ENCODE peak calls at places on chromosomes 3 and 15, in eight cellular contexts. One of them, this sample, is unnamed.

GRCh38 chr15:37789392-37789776 is 145.1 kb upstream of the TMCO5A start:
- DNase-seq in testis: no peak
- DNase-seq in astrocyte of the spinal cord: peak
- DNase-seq in RWPE2: no peak
- DNase-seq in tibial nerve: no peak
- DNase-seq in GM06990: no peak
- DNase-seq in brain microvascular endothelial cell: no peak
- DNase-seq in WTC11: no peak
- DNase-seq in this sample: no peak

GRCh38 chr3:111325160-111325707 is 216.8 kb upstream of the CD96 start:
- DNase-seq in testis: no peak
- DNase-seq in astrocyte of the spinal cord: no peak
- DNase-seq in RWPE2: no peak
- DNase-seq in tibial nerve: no peak
- DNase-seq in GM06990: no peak
- DNase-seq in brain microvascular endothelial cell: no peak
- DNase-seq in WTC11: no peak
- DNase-seq in this sample: no peak

GRCh38 chr3:179453967-179454366 is 2.7 kb upstream of the GNB4 start:
- DNase-seq in testis: no peak
- DNase-seq in astrocyte of the spinal cord: no peak
- DNase-seq in RWPE2: no peak
- DNase-seq in tibial nerve: no peak
- DNase-seq in GM06990: no peak
- DNase-seq in brain microvascular endothelial cell: no peak
- DNase-seq in WTC11: no peak
- DNase-seq in this sample: no peak

GRCh38 chr15:86082619-86083377 is 3.1 kb downstream of the AGBL1 start:
- DNase-seq in testis: no peak
- DNase-seq in astrocyte of the spinal cord: no peak
- DNase-seq in RWPE2: no peak
- DNase-seq in tibial nerve: no peak
- DNase-seq in GM06990: no peak
- DNase-seq in brain microvascular endothelial cell: no peak
- DNase-seq in WTC11: no peak
- DNase-seq in this sample: no peak

GRCh38 chr3:124097362-124098120 is 105.6 kb upstream of the ROPN1 start:
- DNase-seq in testis: no peak
- DNase-seq in astrocyte of the spinal cord: no peak
- DNase-seq in RWPE2: no peak
- DNase-seq in tibial nerve: no peak
- DNase-seq in GM06990: no peak
- DNase-seq in brain microvascular endothelial cell: no peak
- DNase-seq in WTC11: no peak
- DNase-seq in this sample: no peak

GRCh38 chr3:120908803-120909601 is 997 bp downstream of the STXBP5L start:
- DNase-seq in testis: peak
- DNase-seq in astrocyte of the spinal cord: no peak
- DNase-seq in RWPE2: no peak
- DNase-seq in tibial nerve: no peak
- DNase-seq in GM06990: no peak
- DNase-seq in brain microvascular endothelial cell: no peak
- DNase-seq in WTC11: peak
- DNase-seq in this sample: peak

GRCh38 chr15:96347181-96348111 is 16.9 kb downstream of the NR2F2 start:
- DNase-seq in testis: no peak
- DNase-seq in astrocyte of the spinal cord: peak
- DNase-seq in RWPE2: no peak
- DNase-seq in tibial nerve: peak
- DNase-seq in GM06990: no peak
- DNase-seq in brain microvascular endothelial cell: peak
- DNase-seq in WTC11: peak
- DNase-seq in this sample: no peak

GRCh38 chr15:68389936-68390790 is 41.8 kb downstream of the ITGA11 start:
- DNase-seq in testis: no peak
- DNase-seq in astrocyte of the spinal cord: peak
- DNase-seq in RWPE2: peak
- DNase-seq in tibial nerve: no peak
- DNase-seq in GM06990: peak
- DNase-seq in brain microvascular endothelial cell: peak
- DNase-seq in WTC11: peak
- DNase-seq in this sample: peak

GRCh38 chr15:80839764-80840130 is 60.6 kb downstream of the CEMIP start:
- DNase-seq in testis: no peak
- DNase-seq in astrocyte of the spinal cord: no peak
- DNase-seq in RWPE2: no peak
- DNase-seq in tibial nerve: no peak
- DNase-seq in GM06990: no peak
- DNase-seq in brain microvascular endothelial cell: no peak
- DNase-seq in WTC11: no peak
- DNase-seq in this sample: no peak

GRCh38 chr3:183825380-183826161 is at the start of gene MAP6D1:
- DNase-seq in testis: peak
- DNase-seq in astrocyte of the spinal cord: peak
- DNase-seq in RWPE2: no peak
- DNase-seq in tibial nerve: no peak
- DNase-seq in GM06990: peak
- DNase-seq in brain microvascular endothelial cell: peak
- DNase-seq in WTC11: peak
- DNase-seq in this sample: peak

GRCh38 chr3:187973977-187974856 is 179.7 kb upstream of the LPP start:
- DNase-seq in testis: no peak
- DNase-seq in astrocyte of the spinal cord: no peak
- DNase-seq in RWPE2: no peak
- DNase-seq in tibial nerve: no peak
- DNase-seq in GM06990: no peak
- DNase-seq in brain microvascular endothelial cell: no peak
- DNase-seq in WTC11: no peak
- DNase-seq in this sample: no peak

GRCh38 chr3:71219744-71220638 is 363.5 kb downstream of the FOXP1 start:
- DNase-seq in testis: no peak
- DNase-seq in astrocyte of the spinal cord: no peak
- DNase-seq in RWPE2: no peak
- DNase-seq in tibial nerve: no peak
- DNase-seq in GM06990: no peak
- DNase-seq in brain microvascular endothelial cell: no peak
- DNase-seq in WTC11: no peak
- DNase-seq in this sample: peak

GRCh38 chr3:29338981-29339833 is 58.3 kb downstream of the RBMS3 start:
- DNase-seq in testis: no peak
- DNase-seq in astrocyte of the spinal cord: no peak
- DNase-seq in RWPE2: no peak
- DNase-seq in tibial nerve: no peak
- DNase-seq in GM06990: no peak
- DNase-seq in brain microvascular endothelial cell: no peak
- DNase-seq in WTC11: no peak
- DNase-seq in this sample: no peak

GRCh38 chr3:105832618-105833017 is 36.2 kb downstream of the CBLB start:
- DNase-seq in testis: no peak
- DNase-seq in astrocyte of the spinal cord: no peak
- DNase-seq in RWPE2: no peak
- DNase-seq in tibial nerve: no peak
- DNase-seq in GM06990: no peak
- DNase-seq in brain microvascular endothelial cell: no peak
- DNase-seq in WTC11: no peak
- DNase-seq in this sample: no peak

GRCh38 chr15:82129769-82130168 is 84.0 kb upstream of the MEX3B start:
- DNase-seq in testis: no peak
- DNase-seq in astrocyte of the spinal cord: peak
- DNase-seq in RWPE2: no peak
- DNase-seq in tibial nerve: no peak
- DNase-seq in GM06990: no peak
- DNase-seq in brain microvascular endothelial cell: peak
- DNase-seq in WTC11: no peak
- DNase-seq in this sample: no peak

GRCh38 chr3:126895178-126896066 is 87.5 kb upstream of the PLXNA1 start:
- DNase-seq in testis: peak
- DNase-seq in astrocyte of the spinal cord: no peak
- DNase-seq in RWPE2: no peak
- DNase-seq in tibial nerve: peak
- DNase-seq in GM06990: no peak
- DNase-seq in brain microvascular endothelial cell: no peak
- DNase-seq in WTC11: no peak
- DNase-seq in this sample: no peak

GRCh38 chr15:85010472-85011209 is 29.0 kb downstream of the PDE8A start:
- DNase-seq in testis: no peak
- DNase-seq in astrocyte of the spinal cord: no peak
- DNase-seq in RWPE2: no peak
- DNase-seq in tibial nerve: no peak
- DNase-seq in GM06990: no peak
- DNase-seq in brain microvascular endothelial cell: no peak
- DNase-seq in WTC11: no peak
- DNase-seq in this sample: no peak

GRCh38 chr3:51815614-51816013 is 36.6 kb upstream of the IQCF6 start:
- DNase-seq in testis: no peak
- DNase-seq in astrocyte of the spinal cord: no peak
- DNase-seq in RWPE2: no peak
- DNase-seq in tibial nerve: no peak
- DNase-seq in GM06990: no peak
- DNase-seq in brain microvascular endothelial cell: no peak
- DNase-seq in WTC11: no peak
- DNase-seq in this sample: no peak

GRCh38 chr3:51819151-51819550 is 40.1 kb upstream of the IQCF6 start:
- DNase-seq in testis: no peak
- DNase-seq in astrocyte of the spinal cord: no peak
- DNase-seq in RWPE2: no peak
- DNase-seq in tibial nerve: no peak
- DNase-seq in GM06990: no peak
- DNase-seq in brain microvascular endothelial cell: no peak
- DNase-seq in WTC11: no peak
- DNase-seq in this sample: no peak

GRCh38 chr3:51814034-51814433 is 35.0 kb upstream of the IQCF6 start:
- DNase-seq in testis: no peak
- DNase-seq in astrocyte of the spinal cord: no peak
- DNase-seq in RWPE2: no peak
- DNase-seq in tibial nerve: no peak
- DNase-seq in GM06990: no peak
- DNase-seq in brain microvascular endothelial cell: no peak
- DNase-seq in WTC11: no peak
- DNase-seq in this sample: no peak

GRCh38 chr3:51817375-51817774 is 38.3 kb upstream of the IQCF6 start:
- DNase-seq in testis: no peak
- DNase-seq in astrocyte of the spinal cord: no peak
- DNase-seq in RWPE2: no peak
- DNase-seq in tibial nerve: no peak
- DNase-seq in GM06990: no peak
- DNase-seq in brain microvascular endothelial cell: no peak
- DNase-seq in WTC11: no peak
- DNase-seq in this sample: no peak

GRCh38 chr3:51819709-51820406 is 40.8 kb upstream of the IQCF6 start:
- DNase-seq in testis: peak
- DNase-seq in astrocyte of the spinal cord: no peak
- DNase-seq in RWPE2: no peak
- DNase-seq in tibial nerve: no peak
- DNase-seq in GM06990: no peak
- DNase-seq in brain microvascular endothelial cell: no peak
- DNase-seq in WTC11: peak
- DNase-seq in this sample: peak
- TF ChIP-seq CTCF in testis: peak
- TF ChIP-seq CTCF in astrocyte of the spinal cord: peak
- TF ChIP-seq CTCF in RWPE2: peak
- TF ChIP-seq CTCF in tibial nerve: no peak
- TF ChIP-seq CTCF in GM06990: peak
- TF ChIP-seq CTCF in brain microvascular endothelial cell: peak
- TF ChIP-seq CTCF in WTC11: peak
- TF ChIP-seq CTCF in this sample: no peak

DNA sequence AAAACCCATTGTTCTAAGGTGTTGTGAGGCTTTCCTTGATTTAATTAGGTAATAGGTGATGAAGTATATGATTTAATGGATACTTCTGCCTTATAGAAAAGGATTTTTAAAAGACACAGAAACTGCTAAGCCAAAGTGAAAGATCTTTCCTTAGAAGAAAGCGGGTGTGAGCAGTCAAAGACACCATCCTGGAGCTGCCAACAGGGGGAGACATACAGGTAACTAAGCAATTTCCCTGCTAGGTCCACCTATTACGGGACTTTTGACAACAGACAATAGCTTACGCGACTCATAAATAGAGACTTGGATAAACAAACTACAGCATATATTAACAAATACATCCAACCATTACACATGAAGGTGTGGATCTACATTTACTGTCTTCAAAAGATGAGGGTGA is 669.5 kb downstream of the SQOR start:
- DNase-seq in testis: no peak
- DNase-seq in astrocyte of the spinal cord: no peak
- DNase-seq in RWPE2: no peak
- DNase-seq in tibial nerve: no peak
- DNase-seq in GM06990: no peak
- DNase-seq in brain microvascular endothelial cell: no peak
- DNase-seq in WTC11: peak
- DNase-seq in this sample: no peak
- TF ChIP-seq CTCF in testis: peak
- TF ChIP-seq CTCF in astrocyte of the spinal cord: peak
- TF ChIP-seq CTCF in RWPE2: peak
- TF ChIP-seq CTCF in tibial nerve: no peak
- TF ChIP-seq CTCF in GM06990: peak
- TF ChIP-seq CTCF in brain microvascular endothelial cell: peak
- TF ChIP-seq CTCF in WTC11: peak
- TF ChIP-seq CTCF in this sample: no peak

DNA sequence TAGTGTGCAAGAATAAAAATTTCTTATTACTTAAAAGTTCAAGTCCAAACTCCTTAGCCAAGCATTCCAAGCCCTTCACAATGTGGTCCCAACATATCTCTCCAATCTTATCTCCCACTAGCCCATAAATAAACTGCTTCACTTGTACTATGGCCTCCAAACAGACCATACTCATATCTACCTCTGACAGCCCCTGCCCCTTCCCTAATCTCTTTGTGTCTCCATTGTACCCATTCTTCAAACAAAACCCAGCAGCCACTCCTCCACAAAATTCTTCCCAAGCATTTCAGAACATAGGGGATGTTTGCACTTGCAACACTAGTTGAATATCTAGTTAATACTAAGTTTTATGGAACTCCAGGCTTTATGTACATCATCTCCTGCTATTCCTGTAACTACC is 30.5 kb downstream of the LCMT2 start:
- DNase-seq in testis: no peak
- DNase-seq in astrocyte of the spinal cord: no peak
- DNase-seq in RWPE2: no peak
- DNase-seq in tibial nerve: no peak
- DNase-seq in GM06990: no peak
- DNase-seq in brain microvascular endothelial cell: no peak
- DNase-seq in WTC11: no peak
- DNase-seq in this sample: no peak
- TF ChIP-seq CTCF in testis: no peak
- TF ChIP-seq CTCF in astrocyte of the spinal cord: no peak
- TF ChIP-seq CTCF in RWPE2: no peak
- TF ChIP-seq CTCF in tibial nerve: no peak
- TF ChIP-seq CTCF in GM06990: no peak
- TF ChIP-seq CTCF in brain microvascular endothelial cell: no peak
- TF ChIP-seq CTCF in WTC11: no peak
- TF ChIP-seq CTCF in this sample: no peak

DNA sequence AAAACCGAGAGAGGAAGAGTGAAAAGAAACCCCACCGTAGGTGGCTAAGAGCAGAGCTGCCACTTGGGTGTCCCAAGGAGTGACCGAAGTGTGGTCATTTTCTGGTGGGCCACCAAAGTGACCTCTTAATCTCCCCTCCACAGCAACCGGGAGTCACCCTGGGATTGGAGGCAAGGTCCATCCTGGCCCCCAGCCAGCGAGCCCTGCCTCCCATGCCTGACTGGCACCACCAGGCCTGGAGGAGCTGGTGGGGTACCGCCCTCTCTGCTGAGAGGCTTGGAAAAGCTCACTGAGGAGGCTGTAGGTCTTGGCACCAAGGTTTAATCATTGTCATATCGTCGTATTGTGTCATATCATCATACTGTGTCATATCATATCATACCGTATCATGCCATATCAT is 74.0 kb upstream of the TRPM1 start:
- DNase-seq in testis: no peak
- DNase-seq in astrocyte of the spinal cord: no peak
- DNase-seq in RWPE2: no peak
- DNase-seq in tibial nerve: no peak
- DNase-seq in GM06990: no peak
- DNase-seq in brain microvascular endothelial cell: no peak
- DNase-seq in WTC11: no peak
- DNase-seq in this sample: no peak
- TF ChIP-seq CTCF in testis: no peak
- TF ChIP-seq CTCF in astrocyte of the spinal cord: no peak
- TF ChIP-seq CTCF in RWPE2: no peak
- TF ChIP-seq CTCF in tibial nerve: no peak
- TF ChIP-seq CTCF in GM06990: no peak
- TF ChIP-seq CTCF in brain microvascular endothelial cell: no peak
- TF ChIP-seq CTCF in WTC11: no peak
- TF ChIP-seq CTCF in this sample: no peak